ENCODE peak calls at places on chromosomes 2 and 18, in seven cellular contexts. Y, J, O, X, I, T and E are unnamed samples.

GRCh38 chr2:145273840-145274239 is 753.9 kb upstream of the ZEB2 start:
- DNase-seq in O (no peak), J (no peak), I (peak; percentile 27), Y (no peak), X (no peak), T (no peak), E (no peak)

GRCh38 chr2:9741110-9741509 is 102.2 kb upstream of the TAF1B start:
- DNase-seq in J (no peak), X (no peak), T (no peak), I (no peak), O (no peak), Y (no peak), E (no peak)

GRCh38 chr2:45237850-45238542 is 228.7 kb upstream of the SIX2 start:
- DNase-seq in T (no peak), Y (no peak), O (peak; percentile 95), I (peak; percentile 16), J (peak; percentile 84), X (peak; percentile 27), E (no peak)

GRCh38 chr2:43539991-43540860 is 55.6 kb downstream of the THADA start:
- DNase-seq in O (peak; percentile 92), Y (peak; percentile 51), T (no peak), X (peak; percentile 92), I (no peak), J (peak; percentile 66), E (peak; percentile 93)

GRCh38 chr2:33522571-33522970 is 46.1 kb downstream of the RASGRP3 start:
- DNase-seq in X (no peak), T (no peak), J (no peak), Y (no peak), I (no peak), O (peak; percentile 42), E (no peak)

GRCh38 chr2:165795011-165795410 is 964 bp upstream of the GALNT3 start:
- DNase-seq in T (no peak), Y (peak; percentile 17), J (no peak), X (no peak), I (no peak), O (peak; percentile 16), E (no peak)

GRCh38 chr2:231745303-231746038 is 35.6 kb downstream of the PDE6D start:
- DNase-seq in Y (no peak), O (no peak), T (no peak), X (no peak), I (no peak), J (no peak), E (no peak)

GRCh38 chr18:32937007-32937540 is 164.3 kb upstream of the KLHL14 start:
- DNase-seq in I (no peak), J (no peak), X (no peak), O (no peak), T (no peak), Y (no peak), E (no peak)

GRCh38 chr2:49286045-49286444 is 131.7 kb upstream of the FSHR start:
- DNase-seq in I (no peak), J (no peak), T (no peak), O (no peak), X (no peak), Y (no peak), E (no peak)

GRCh38 chr18:67402543-67402942 is 114.0 kb downstream of the DSEL start:
- DNase-seq in O (peak; percentile 88), J (no peak), X (no peak), T (no peak), I (no peak), Y (no peak), E (no peak)

GRCh38 chr2:125312342-125312741 is 1287.3 kb downstream of the CNTNAP5 start:
- DNase-seq in O (no peak), X (no peak), I (no peak), Y (no peak), T (peak; percentile 58), J (no peak), E (peak; percentile 51)

GRCh38 chr2:8602809-8603208 is 79.0 kb upstream of the ID2 start:
- DNase-seq in T (no peak), J (no peak), I (no peak), Y (no peak), O (no peak), X (no peak), E (no peak)

GRCh38 chr18:56200381-56200831 is 438.0 kb downstream of the TXNL1 start:
- DNase-seq in T (no peak), I (no peak), J (peak; percentile 0), X (no peak), Y (no peak), O (peak; percentile 88), E (no peak)

GRCh38 chr2:30622452-30622851 is 175.4 kb downstream of the LCLAT1 start:
- DNase-seq in O (no peak), J (no peak), I (no peak), Y (no peak), X (no peak), T (no peak), E (no peak)

GRCh38 chr2:136255648-136256461 is 137.9 kb upstream of the CXCR4 start:
- DNase-seq in Y (no peak), X (no peak), I (no peak), T (peak; percentile 84), O (no peak), J (no peak), E (no peak)

GRCh38 chr2:109724533-109725460 is 69.3 kb upstream of the RGPD5 start:
- DNase-seq in O (no peak), J (no peak), I (no peak), X (no peak), T (peak; percentile 14), Y (no peak), E (no peak)

GRCh38 chr2:26255735-26256384 is 11.1 kb downstream of the HADHB start:
- DNase-seq in Y (no peak), I (no peak), X (no peak), T (no peak), O (no peak), J (no peak), E (no peak)
- H3K4me3 ChIP-seq in Y (no peak overlapping the region), I (no peak overlapping the region), X (no peak overlapping the region), T (no peak overlapping the region), O (no peak overlapping the region), J (no peak overlapping the region), E (no peak overlapping the region)

GRCh38 chr18:74946646-74947045 is 262.3 kb downstream of the PTGR3 start:
- DNase-seq in O (peak; percentile 52), Y (no peak), X (no peak), T (no peak), I (no peak), J (no peak), E (no peak)

GRCh38 chr18:74945774-74946545 is 263.0 kb downstream of the PTGR3 start:
- DNase-seq in O (peak; percentile 62), J (no peak), X (no peak), Y (no peak), T (no peak), I (no peak), E (no peak)

GRCh38 chr18:74949611-74950010 is 259.3 kb downstream of the PTGR3 start:
- DNase-seq in T (no peak), O (no peak), X (no peak), J (no peak), I (no peak), Y (no peak), E (no peak)

GRCh38 chr18:74947875-74948274 is 261.1 kb downstream of the PTGR3 start:
- DNase-seq in T (no peak), O (no peak), J (no peak), X (no peak), I (no peak), Y (no peak), E (no peak)

DNA sequence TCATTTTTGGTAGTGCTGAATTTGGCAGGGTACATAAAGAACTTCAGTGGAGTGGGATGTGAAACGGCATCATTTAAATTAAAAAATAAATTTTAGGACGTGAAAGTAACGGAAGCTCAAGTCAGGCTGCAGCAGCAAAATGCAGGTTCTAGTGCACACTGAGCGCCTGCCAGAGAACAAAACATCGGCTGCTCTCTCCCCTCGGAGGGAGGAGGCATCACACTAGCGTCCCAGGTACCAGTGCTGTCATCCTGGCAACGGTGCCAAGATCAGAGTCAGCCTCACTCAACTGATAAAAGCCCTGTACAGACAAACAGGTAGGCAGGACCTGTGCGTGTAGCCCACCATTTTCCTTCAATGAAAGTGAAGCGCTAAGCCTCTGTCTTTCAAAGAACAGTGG is 261.5 kb downstream of the PTGR3 start:
- DNase-seq in T (no peak), Y (no peak), O (no peak), I (no peak), X (no peak), J (no peak), E (no peak)
- H3K27ac ChIP-seq in T (no peak overlapping the region), Y (no peak overlapping the region), O (no peak overlapping the region), I (no peak overlapping the region), X (no peak overlapping the region), J (no peak overlapping the region), E (no peak overlapping the region)

GRCh38 chr18:36929601-36930000 is 100.7 kb downstream of the KIAA1328 start:
- DNase-seq in I (no peak), T (no peak), O (no peak), J (no peak), X (no peak), Y (no peak), E (no peak)
- TF ChIP-seq POLR2A in I (no peak), T (no peak), O (no peak), J (no peak), X (no peak), Y (no peak), E (no peak)

DNA sequence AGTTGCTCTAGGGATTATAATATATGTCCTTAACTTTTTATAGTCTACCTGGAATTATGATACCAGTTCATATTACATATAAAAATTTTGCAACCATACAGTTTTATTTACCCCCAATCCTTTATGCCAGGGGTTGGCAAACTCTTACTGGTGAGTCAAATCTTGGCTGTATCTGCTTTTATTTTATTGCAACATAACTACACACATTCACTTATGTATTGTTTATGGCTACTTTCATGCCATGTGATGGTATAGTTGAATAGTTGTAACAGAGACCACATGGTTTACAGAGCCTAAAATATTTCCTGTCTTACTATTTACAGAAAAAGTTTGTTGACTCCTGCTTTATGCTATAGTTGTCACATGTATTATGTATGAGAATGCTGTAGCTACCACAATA is 25.8 kb upstream of the DLX2 start:
- DNase-seq in T (no peak), O (no peak), X (no peak), J (no peak), I (no peak), Y (no peak), E (no peak)
- H3K4me3 ChIP-seq in T (no peak overlapping the region), O (no peak overlapping the region), X (no peak overlapping the region), J (no peak overlapping the region), I (no peak overlapping the region), Y (no peak overlapping the region), E (no peak overlapping the region)

GRCh38 chr2:217919781-217920351 is 82.9 kb downstream of the TNS1 start:
- DNase-seq in X (no peak), I (no peak), J (peak; percentile 32), Y (no peak), O (peak; percentile 91), T (no peak), E (peak; percentile 95)
- H3K27ac ChIP-seq in X (peak overlapping the region; percentile 68), I (no peak overlapping the region), J (peak overlapping the region; percentile 61), Y (peak overlapping the region; percentile 90), O (peak overlapping the region; percentile 97), T (peak overlapping the region; percentile 79), E (peak overlapping the region; percentile 94)

GRCh38 chr2:127146820-127147502 is 40.0 kb upstream of the BIN1 start:
- DNase-seq in J (no peak), I (no peak), T (no peak), Y (no peak), O (peak; percentile 44), X (no peak), E (no peak)
- TF ChIP-seq POLR2A in J (no peak), I (no peak), T (no peak), Y (no peak), O (no peak), X (no peak), E (no peak)